ENCODE peak calls at places on chromosomes 13 and 19, in ten cellular contexts. V, U, L, H, J, C, Z, T, B and Q are unnamed samples. For H3K4me1 and H3K27me3, the result is how much of the 10 kb centered on the place peaks cover.

GRCh38 chr13:113751491-113751890 is 7.5 kb upstream of the TMEM255B start:
- DNase-seq in V (no peak), U (no peak), J (no peak), B (no peak), C (no peak), H (no peak), T (no peak), Z (peak), L (no peak), Q (no peak)

GRCh38 chr13:74325106-74325505 is 190.9 kb upstream of the KLF12 start:
- DNase-seq in T (peak), B (no peak), Z (no peak), U (no peak), H (no peak), J (no peak), L (no peak), V (no peak), C (no peak), Q (no peak)

GRCh38 chr19:36028313-36029041 is 4.2 kb downstream of the CLIP3 start:
- DNase-seq in Z (no peak), J (no peak), C (no peak), L (no peak), U (no peak), H (no peak), T (no peak), V (no peak), B (no peak), Q (no peak)

GRCh38 chr19:58305932-58306323 is 751 bp downstream of the ERVK3-1 start:
- DNase-seq in H (no peak), B (no peak), L (no peak), J (no peak), Z (no peak), T (no peak), C (no peak), U (no peak), V (no peak), Q (no peak)

GRCh38 chr13:102869948-102870676 is 24.3 kb downstream of the ERCC5 start:
- DNase-seq in J (no peak), U (no peak), H (no peak), Z (no peak), T (no peak), C (no peak), V (no peak), B (no peak), L (no peak), Q (no peak)

GRCh38 chr19:12331211-12331941 is 2.1 kb downstream of the ZNF563 start:
- DNase-seq in U (no peak), C (no peak), L (no peak), V (no peak), T (no peak), Z (peak), H (no peak), J (no peak), B (no peak), Q (no peak)

GRCh38 chr19:57245959-57246358 is 5.5 kb downstream of the ZNF805 start:
- DNase-seq in L (no peak), C (no peak), T (no peak), H (no peak), B (no peak), Z (no peak), J (no peak), V (no peak), U (no peak), Q (no peak)

GRCh38 chr19:52691737-52692136 is 43.1 kb downstream of the ZNF611 start:
- DNase-seq in L (peak), H (no peak), T (no peak), U (no peak), V (no peak), B (no peak), J (no peak), C (peak), Z (no peak), Q (no peak)

GRCh38 chr19:658916-659839 is 3.8 kb downstream of the RNF126 start:
- DNase-seq in V (no peak), B (no peak), U (peak), T (no peak), J (peak), C (no peak), H (no peak), Z (peak), L (peak), Q (no peak)
- H3K4me3 ChIP-seq in V (no peak), B (no peak), U (peak), T (no peak), J (no peak), C (no peak), H (no peak), Z (peak), L (no peak), Q (no peak)

GRCh38 chr19:38702278-38702677 is 42.0 kb downstream of the CAPN12 start:
- DNase-seq in J (no peak), Z (no peak), V (no peak), B (no peak), U (no peak), L (no peak), T (no peak), H (no peak), C (no peak), Q (no peak)

GRCh38 chr19:38701455-38702063 is 42.7 kb downstream of the CAPN12 start:
- DNase-seq in T (peak), U (no peak), H (no peak), C (no peak), V (no peak), B (no peak), Z (no peak), L (no peak), J (no peak), Q (no peak)

GRCh38 chr19:38699647-38700349 is 44.5 kb downstream of the CAPN12 start:
- DNase-seq in C (no peak), L (no peak), H (no peak), T (no peak), V (no peak), Z (no peak), B (no peak), U (no peak), J (no peak), Q (no peak)

GRCh38 chr19:38700350-38700932 is 43.8 kb downstream of the CAPN12 start:
- DNase-seq in T (no peak), J (no peak), V (no peak), H (no peak), C (no peak), U (no peak), Z (no peak), L (no peak), B (no peak), Q (no peak)

DNA sequence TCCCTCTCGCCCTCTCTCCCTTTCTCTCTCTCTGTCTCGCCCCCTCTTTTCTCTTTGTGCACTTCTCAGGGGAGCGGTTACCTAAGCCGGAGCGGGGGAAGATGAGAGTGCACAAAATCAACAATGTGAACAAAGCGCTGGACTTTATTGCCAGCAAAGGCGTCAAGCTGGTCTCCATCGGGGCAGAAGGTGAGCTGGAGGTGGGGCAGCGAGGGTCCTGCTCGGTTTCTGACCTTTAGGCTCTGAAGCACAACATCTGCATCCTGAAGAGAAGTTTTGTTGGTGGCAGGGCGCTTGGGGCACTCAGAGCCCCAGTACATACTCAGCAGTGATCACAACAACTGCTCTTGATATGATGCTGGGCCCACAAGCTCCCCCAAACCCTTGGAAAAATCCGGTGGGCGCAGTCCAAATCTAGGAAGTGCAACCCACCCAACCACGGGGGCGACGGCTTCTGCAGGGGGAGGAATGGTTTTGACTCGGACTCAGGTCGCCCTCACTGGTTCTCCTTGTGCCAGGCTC is 43.3 kb downstream of the CAPN12 start:
- DNase-seq in C (no peak), L (no peak), H (no peak), U (no peak), Z (no peak), V (no peak), B (no peak), J (no peak), T (no peak), Q (no peak)
- H3K4me1 ChIP-seq in C (under half), L (under half), H (under half), U (under half), Z (half or more), V (under half), B (under half), J (half or more), T (under half), Q (under half)

GRCh38 chr19:50836543-50837195 is 3.3 kb upstream of the KLK15 start:
- DNase-seq in J (no peak), B (no peak), Z (peak), V (peak), T (no peak), L (no peak), U (peak), H (peak), C (no peak), Q (no peak)
- H3K27me3 ChIP-seq in J (half or more), B (under half), Z (under half), V (under half), T (under half), L (under half), U (under half), H (under half), C (under half), Q (under half)

DNA sequence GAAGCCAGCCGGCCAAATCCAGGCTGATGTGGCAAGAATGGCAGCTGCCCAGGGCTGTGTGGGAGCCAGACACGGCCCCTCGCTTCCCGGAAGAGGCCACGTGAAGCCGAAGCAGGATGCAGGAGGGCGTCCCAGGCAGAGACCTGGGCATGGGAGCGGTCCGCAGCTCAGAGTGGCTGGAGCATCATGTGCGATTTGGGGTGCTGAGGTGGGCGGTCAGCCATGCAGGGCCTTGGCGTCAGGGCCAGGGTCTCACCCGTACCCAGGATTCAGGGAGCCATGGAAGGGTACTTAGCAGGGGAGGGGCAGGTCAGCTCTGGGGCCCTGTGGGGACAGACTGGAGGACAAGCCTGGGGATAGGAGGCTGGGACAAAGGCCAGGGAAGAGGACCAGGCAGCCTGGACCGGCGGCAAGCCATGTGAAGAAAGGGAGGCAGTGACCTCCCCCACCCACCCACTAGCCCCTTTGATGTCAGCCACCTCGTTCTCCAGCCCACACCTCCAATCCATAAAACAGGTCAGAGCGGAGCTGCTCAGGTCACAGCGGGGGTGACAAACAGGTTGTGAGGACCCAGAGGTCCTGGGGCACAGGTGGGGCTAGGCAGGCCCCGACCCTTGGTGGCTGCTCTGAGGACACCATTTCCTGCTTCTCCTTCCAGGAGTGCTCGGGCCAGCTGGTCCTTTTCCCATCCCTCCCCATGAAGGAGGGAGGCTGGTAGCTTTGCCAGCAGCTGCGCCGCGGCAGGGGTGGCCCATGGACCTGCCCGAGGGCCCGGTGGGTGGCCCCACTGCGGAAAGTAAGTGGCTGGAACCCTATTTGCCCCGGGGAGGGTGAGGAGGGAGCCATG is 2.3 kb downstream of the KASH5 start:
- DNase-seq in U (no peak), B (no peak), H (no peak), T (no peak), C (no peak), J (no peak), V (peak), Z (no peak), L (no peak), Q (no peak)
- H3K4me3 ChIP-seq in U (no peak), B (no peak), H (no peak), T (no peak), C (no peak), J (no peak), V (peak), Z (no peak), L (no peak), Q (no peak)

GRCh38 chr19:42450314-42450934 is 7.7 kb upstream of the CXCL17 start:
- DNase-seq in Z (peak), V (peak), T (peak), J (peak), L (peak), B (peak), U (peak), H (peak), C (peak), Q (peak)
- H3K4me1 ChIP-seq in Z (under half), V (under half), T (under half), J (under half), L (under half), B (under half), U (under half), H (under half), C (under half), Q (under half)

GRCh38 chr13:24744247-24744646 is 19.7 kb upstream of the RNF17 start:
- DNase-seq in L (no peak), V (no peak), J (no peak), T (no peak), C (no peak), H (no peak), B (no peak), Z (no peak), U (no peak), Q (no peak)
- H3K27me3 ChIP-seq in L (under half), V (under half), J (half or more), T (under half), C (under half), H (half or more), B (under half), Z (under half), U (under half), Q (under half)

GRCh38 chr19:34310494-34310981 is 54.5 kb upstream of the GPI start:
- DNase-seq in T (no peak), U (no peak), J (no peak), C (no peak), H (no peak), L (no peak), B (no peak), Z (no peak), V (no peak), Q (no peak)
- H3K4me3 ChIP-seq in T (no peak), U (no peak), J (no peak), C (no peak), H (no peak), L (no peak), B (no peak), Z (no peak), V (no peak), Q (no peak)

GRCh38 chr13:24038405-24038804 is 122.1 kb upstream of the SPATA13 start:
- DNase-seq in U (no peak), L (no peak), J (no peak), T (peak), H (no peak), C (peak), B (no peak), V (no peak), Z (no peak), Q (no peak)

GRCh38 chr13:24033527-24034302 is 126.8 kb upstream of the SPATA13 start:
- DNase-seq in B (no peak), L (no peak), Z (no peak), J (no peak), T (peak), V (no peak), H (no peak), C (no peak), U (no peak), Q (no peak)

GRCh38 chr13:24036115-24036514 is 124.4 kb upstream of the SPATA13 start:
- DNase-seq in Z (no peak), L (no peak), V (no peak), T (peak), H (no peak), J (no peak), U (no peak), C (peak), B (no peak), Q (no peak)

GRCh38 chr13:24032674-24033073 is 127.8 kb upstream of the SPATA13 start:
- DNase-seq in Z (no peak), H (no peak), L (no peak), T (peak), C (no peak), J (no peak), B (no peak), V (peak), U (no peak), Q (no peak)

DNA sequence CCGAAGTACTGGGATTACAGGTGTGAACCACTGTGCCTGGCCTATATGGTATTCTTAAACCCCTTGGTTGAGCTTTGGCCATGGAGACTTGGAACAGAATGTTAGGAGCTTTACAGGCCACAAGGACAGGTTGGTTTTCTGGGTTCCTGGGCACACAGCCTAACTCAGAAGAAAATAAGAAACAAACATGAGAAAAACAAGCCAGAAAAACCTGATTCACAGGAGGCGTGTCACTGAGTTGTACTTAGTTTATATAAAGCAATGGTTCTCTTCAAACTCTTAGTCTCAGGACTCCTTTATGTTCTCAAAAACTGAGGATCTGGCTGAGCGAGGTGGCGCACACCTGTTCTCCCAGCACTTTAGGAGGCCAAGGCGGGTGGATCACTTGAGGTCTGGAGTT is 125.1 kb upstream of the SPATA13 start:
- DNase-seq in L (no peak), J (no peak), C (no peak), B (no peak), Z (no peak), V (no peak), T (no peak), U (no peak), H (no peak), Q (no peak)
- H3K4me1 ChIP-seq in L (under half), J (half or more), C (under half), B (under half), Z (under half), V (under half), T (under half), U (under half), H (under half), Q (under half)